ENCODE peak calls at places on chromosomes 3 and 15, in nine cellular contexts. R is CD8-positive, alpha-beta memory T cell; W is psoas muscle; K is endothelial cell of umbilical vein; B is ovary; U is hepatocyte; O is mesendoderm; E is thoracic aorta; I is SJSA1. G is an unnamed sample.

GRCh38 chr15:45205192-45205591 is 17.4 kb upstream of the SHF start:
- DNase-seq in R (peak; percentile 32), W (peak; percentile 71), K (peak; percentile 33), B (no peak), U (peak; percentile 85), O (peak; percentile 87), E (no peak), I (no peak), G (peak; percentile 59)

GRCh38 chr15:26073430-26074333 is 210.6 kb upstream of the ATP10A start:
- DNase-seq in R (no peak), W (no peak), K (no peak), B (no peak), U (no peak), O (no peak), E (no peak), I (no peak), G (no peak)

GRCh38 chr3:56780935-56781334 is 20.8 kb downstream of the ARHGEF3 start:
- DNase-seq in R (no peak), W (no peak), K (no peak), B (no peak), U (no peak), O (no peak), E (no peak), I (no peak), G (no peak)

GRCh38 chr3:184355261-184356012 is 6.0 kb downstream of the CLCN2 start:
- DNase-seq in R (no peak), W (peak; percentile 44), K (no peak), B (no peak), U (no peak), O (no peak), E (no peak), I (peak; percentile 91), G (no peak)

GRCh38 chr3:27976933-27977332 is 254.8 kb upstream of the EOMES start:
- DNase-seq in R (no peak), W (no peak), K (no peak), B (no peak), U (no peak), O (no peak), E (no peak), I (no peak), G (no peak)

GRCh38 chr3:105584351-105584790 is 217.7 kb downstream of the ALCAM start:
- DNase-seq in R (no peak), W (no peak), K (no peak), B (no peak), U (no peak), O (peak; percentile 88), E (no peak), I (no peak), G (no peak)

GRCh38 chr3:194949592-194949991 is 263.9 kb downstream of the FAM43A start:
- DNase-seq in R (no peak), W (no peak), K (no peak), B (no peak), U (no peak), O (no peak), E (no peak), I (no peak), G (no peak)

GRCh38 chr3:62371032-62371734 is 2.2 kb downstream of the FEZF2 start:
- DNase-seq in R (no peak), W (no peak), K (no peak), B (no peak), U (no peak), O (peak; percentile 59), E (no peak), I (no peak), G (no peak)

GRCh38 chr15:29440541-29440940 is 170.9 kb upstream of the NSMCE3 start:
- DNase-seq in R (no peak), W (no peak), K (no peak), B (no peak), U (no peak), O (no peak), E (no peak), I (no peak), G (no peak)

GRCh38 chr3:117059054-117059989 is 349.7 kb downstream of the TUSC7 start:
- DNase-seq in R (no peak), W (no peak), K (peak; percentile 22), B (no peak), U (peak; percentile 63), O (peak; percentile 60), E (no peak), I (peak; percentile 37), G (peak; percentile 87)

GRCh38 chr3:48157215-48157840 is 30.9 kb downstream of the CDC25A start:
- DNase-seq in R (no peak), W (no peak), K (no peak), B (no peak), U (no peak), O (no peak), E (no peak), I (no peak), G (no peak)

GRCh38 chr15:45242289-45242688 is 9.7 kb upstream of the SLC28A2 start:
- DNase-seq in R (no peak), W (no peak), K (no peak), B (no peak), U (no peak), O (peak; percentile 46), E (no peak), I (no peak), G (no peak)

GRCh38 chr15:88255109-88255495 is 1.4 kb downstream of the NTRK3 start:
- DNase-seq in R (no peak), W (no peak), K (no peak), B (no peak), U (no peak), O (peak; percentile 29), E (no peak), I (no peak), G (no peak)
- H3K4me3 ChIP-seq in R (no peak overlapping the region), W (peak overlapping the region; percentile 63), K (no peak overlapping the region), B (peak overlapping the region; percentile 18), U (no peak overlapping the region), O (no peak overlapping the region), E (peak overlapping the region; percentile 75), I (no peak overlapping the region), G (no peak overlapping the region)

GRCh38 chr15:90400005-90400758 is 12.1 kb downstream of the IQGAP1 start:
- DNase-seq in R (no peak), W (no peak), K (no peak), B (no peak), U (no peak), O (no peak), E (no peak), I (no peak), G (no peak)
- H3K4me1 ChIP-seq in R (peaks cover 46% of the 10 kb centered on the region), W (peaks cover 90% of the 10 kb centered on the region), K (peaks cover 51% of the 10 kb centered on the region), B (peaks cover 17% of the 10 kb centered on the region), U (peaks cover 33% of the 10 kb centered on the region), O (peaks cover 14% of the 10 kb centered on the region), E (peaks cover 88% of the 10 kb centered on the region), I (peaks cover 44% of the 10 kb centered on the region), G (peaks cover 61% of the 10 kb centered on the region)

GRCh38 chr15:100244796-100245495 is 96.8 kb downstream of the ADAMTS17 start:
- DNase-seq in R (no peak), W (no peak), K (no peak), B (no peak), U (no peak), O (no peak), E (no peak), I (no peak), G (no peak)
- H3K4me3 ChIP-seq in R (no peak overlapping the region), W (no peak overlapping the region), K (no peak overlapping the region), B (no peak overlapping the region), U (no peak overlapping the region), O (no peak overlapping the region), E (no peak overlapping the region), I (no peak overlapping the region), G (no peak overlapping the region)

GRCh38 chr15:68787609-68788264 is 33.0 kb downstream of the ANP32A start:
- DNase-seq in R (no peak), W (no peak), K (no peak), B (no peak), U (peak; percentile 54), O (no peak), E (no peak), I (no peak), G (no peak)
- H3K4me1 ChIP-seq in R (peaks cover 41% of the 10 kb centered on the region), W (peaks cover 38% of the 10 kb centered on the region), K (peaks cover 11% of the 10 kb centered on the region), B (peaks cover 10% of the 10 kb centered on the region), U (peaks cover 37% of the 10 kb centered on the region), O (peaks cover 30% of the 10 kb centered on the region), E (peaks cover 55% of the 10 kb centered on the region), I (peaks cover 6% of the 10 kb centered on the region), G (no peaks in the 10 kb centered on the region)

GRCh38 chr15:58139631-58140522 is 1.7 kb downstream of the AQP9 start:
- DNase-seq in R (no peak), W (no peak), K (no peak), B (no peak), U (no peak), O (no peak), E (no peak), I (no peak), G (peak; percentile 76)
- H3K4me3 ChIP-seq in R (no peak overlapping the region), W (no peak overlapping the region), K (no peak overlapping the region), B (no peak overlapping the region), U (no peak overlapping the region), O (no peak overlapping the region), E (peak overlapping the region; percentile 21), I (no peak overlapping the region), G (peak overlapping the region; percentile 51)

GRCh38 chr15:68059630-68060029 is 5.5 kb downstream of the PIAS1 start:
- DNase-seq in R (no peak), W (no peak), K (no peak), B (no peak), U (no peak), O (no peak), E (no peak), I (no peak), G (no peak)
- H3K4me1 ChIP-seq in R (peaks cover 61% of the 10 kb centered on the region), W (peaks cover 51% of the 10 kb centered on the region), K (peaks cover 12% of the 10 kb centered on the region), B (peaks cover 6% of the 10 kb centered on the region), U (peaks cover 12% of the 10 kb centered on the region), O (peaks cover 2% of the 10 kb centered on the region), E (peaks cover 59% of the 10 kb centered on the region), I (peaks cover 10% of the 10 kb centered on the region), G (peaks cover 37% of the 10 kb centered on the region)

GRCh38 chr3:134485075-134485536 is 679 bp downstream of the ANAPC13 start:
- DNase-seq in R (no peak), W (peak; percentile 62), K (no peak), B (no peak), U (peak; percentile 46), O (peak; percentile 62), E (no peak), I (no peak), G (no peak)

GRCh38 chr3:134480546-134480945 is 5.2 kb downstream of the ANAPC13 start:
- DNase-seq in R (no peak), W (no peak), K (no peak), B (no peak), U (no peak), O (peak; percentile 42), E (no peak), I (no peak), G (no peak)

GRCh38 chr3:134483195-134483890 is 2.4 kb downstream of the ANAPC13 start:
- DNase-seq in R (no peak), W (no peak), K (peak; percentile 89), B (no peak), U (no peak), O (no peak), E (no peak), I (peak; percentile 51), G (peak; percentile 64)

GRCh38 chr3:134481166-134481565 is 4.6 kb downstream of the ANAPC13 start:
- DNase-seq in R (no peak), W (no peak), K (no peak), B (no peak), U (no peak), O (no peak), E (no peak), I (no peak), G (no peak)

GRCh38 chr3:134482622-134483021 is 3.2 kb downstream of the ANAPC13 start:
- DNase-seq in R (no peak), W (no peak), K (no peak), B (no peak), U (no peak), O (no peak), E (no peak), I (no peak), G (no peak)
- H3K4me3 ChIP-seq in R (no peak overlapping the region), W (no peak overlapping the region), K (peak overlapping the region; percentile 44), B (no peak overlapping the region), U (no peak overlapping the region), O (no peak overlapping the region), E (peak overlapping the region; percentile 43), I (no peak overlapping the region), G (peak overlapping the region; percentile 99)

G was measured in adipocyte.